ENCODE peak calls at places on chromosomes 3 and 15, in six cellular contexts. L is HCT116, D is PC-3, N is hepatocyte, W is IMR-90, R is GM23338. V is an unnamed sample.

GRCh38 chr3:175065492-175065891 is 206.4 kb downstream of the NAALADL2 start:
- DNase-seq in L (no peak), D (no peak), N (no peak), W (peak), R (no peak), V (no peak)

GRCh38 chr3:111277226-111277625 is 205.6 kb downstream of the NECTIN3 start:
- DNase-seq in L (no peak), D (peak), N (peak), W (peak), R (peak), V (no peak)

GRCh38 chr3:8964436-8965370 is 1.4 kb upstream of the RAD18 start:
- DNase-seq in L (peak), D (peak), N (peak), W (peak), R (peak), V (peak)

GRCh38 chr3:63911901-63912767 is at the start of gene SCAANT1:
- DNase-seq in L (peak), D (peak), N (peak), W (peak), R (peak), V (no peak)

GRCh38 chr3:43465109-43465508 is 156.7 kb downstream of the ANO10 start:
- DNase-seq in L (no peak), D (peak), N (no peak), W (no peak), R (no peak), V (no peak)

GRCh38 chr15:31840849-31841476 is 189.4 kb upstream of the CHRNA7 start:
- DNase-seq in L (no peak), D (peak), N (no peak), W (no peak), R (no peak), V (no peak)

GRCh38 chr15:70243686-70244540 is 146.2 kb upstream of the TLE3 start:
- DNase-seq in L (no peak), D (no peak), N (peak), W (no peak), R (no peak), V (no peak)

GRCh38 chr3:151226088-151226563 is 23.1 kb upstream of the GPR171 start:
- DNase-seq in L (no peak), D (peak), N (peak), W (peak), R (no peak), V (peak)

GRCh38 chr3:70861234-70861633 is 548.8 kb upstream of the MDFIC2 start:
- DNase-seq in L (no peak), D (no peak), N (no peak), W (peak), R (no peak), V (no peak)

GRCh38 chr15:42085721-42086120 is 8.6 kb downstream of the PLA2G4D start:
- DNase-seq in L (no peak), D (no peak), N (no peak), W (no peak), R (no peak), V (no peak)

GRCh38 chr15:40055576-40056293 is 16.8 kb upstream of the SRP14 start:
- DNase-seq in L (no peak), D (no peak), N (no peak), W (no peak), R (no peak), V (no peak)

GRCh38 chr15:42736178-42736792 is 643 bp downstream of the CDAN1 start:
- DNase-seq in L (no peak), D (peak), N (peak), W (no peak), R (peak), V (no peak)

GRCh38 chr3:102441832-102442231 is 7.0 kb downstream of the ZPLD1 start:
- DNase-seq in L (no peak), D (no peak), N (no peak), W (peak), R (peak), V (no peak)

GRCh38 chr3:32443471-32443870 is 51.8 kb downstream of the CMTM7 start:
- DNase-seq in L (peak), D (peak), N (no peak), W (peak), R (no peak), V (peak)

GRCh38 chr3:167657684-167658225 is 4.0 kb upstream of the WDR49 start:
- DNase-seq in L (no peak), D (no peak), N (no peak), W (no peak), R (peak), V (no peak)

GRCh38 chr15:74511583-74511982 is 29.4 kb upstream of the ARID3B start:
- DNase-seq in L (no peak), D (no peak), N (no peak), W (no peak), R (no peak), V (no peak)

GRCh38 chr3:160929595-160929994 is 173.6 kb downstream of the PPM1L start:
- DNase-seq in L (no peak), D (peak), N (no peak), W (no peak), R (no peak), V (no peak)

GRCh38 chr3:61452536-61452991 is 108.8 kb upstream of the PTPRG start:
- DNase-seq in L (no peak), D (no peak), N (no peak), W (peak), R (no peak), V (peak)

GRCh38 chr3:175266993-175267960 is 408.1 kb downstream of the NAALADL2 start:
- DNase-seq in L (no peak), D (peak), N (no peak), W (peak), R (no peak), V (no peak)

GRCh38 chr3:7682822-7683229 is 818.8 kb upstream of the LMCD1 start:
- DNase-seq in L (peak), D (no peak), N (peak), W (peak), R (peak), V (no peak)

GRCh38 chr15:39534996-39535395 is 45.9 kb upstream of the THBS1 start:
- DNase-seq in L (no peak), D (no peak), N (no peak), W (no peak), R (no peak), V (no peak)

GRCh38 chr15:57560976-57561711 is 30.6 kb upstream of the MYZAP start:
- DNase-seq in L (peak), D (peak), N (peak), W (peak), R (peak), V (no peak)

GRCh38 chr3:160400631-160401150 is 1.2 kb downstream of the SMC4 start:
- DNase-seq in L (no peak), D (peak), N (peak), W (no peak), R (peak), V (no peak)

GRCh38 chr3:53169045-53169831 is 8.2 kb downstream of the PRKCD start:
- DNase-seq in L (no peak), D (no peak), N (no peak), W (no peak), R (peak), V (no peak)

GRCh38 chr3:138726966-138727365 is 107.8 kb downstream of the PIK3CB start:
- DNase-seq in L (no peak), D (no peak), N (no peak), W (peak), R (no peak), V (no peak)

GRCh38 chr15:48112242-48112641 is 8.5 kb upstream of the SLC24A5 start:
- DNase-seq in L (peak), D (peak), N (peak), W (peak), R (peak), V (no peak)

GRCh38 chr15:32918481-32919026 is 200.8 kb downstream of the GREM1 start:
- DNase-seq in L (no peak), D (no peak), N (no peak), W (no peak), R (peak), V (no peak)

GRCh38 chr3:142863965-142864924 is 24.6 kb downstream of the PCOLCE2 start:
- DNase-seq in L (no peak), D (no peak), N (no peak), W (no peak), R (no peak), V (no peak)

GRCh38 chr3:172626241-172626640 is 84.6 kb downstream of the NCEH1 start:
- DNase-seq in L (no peak), D (peak), N (no peak), W (peak), R (no peak), V (no peak)

GRCh38 chr3:24508423-24508839 is 13.8 kb upstream of the THRB start:
- DNase-seq in L (no peak), D (peak), N (no peak), W (no peak), R (no peak), V (no peak)

GRCh38 chr3:141345951-141346817 is 22.1 kb upstream of the ZBTB38 start:
- DNase-seq in L (no peak), D (no peak), N (no peak), W (no peak), R (no peak), V (no peak)

GRCh38 chr15:33729648-33730047 is 238.6 kb upstream of the CHRM5 start:
- DNase-seq in L (peak), D (peak), N (peak), W (peak), R (peak), V (no peak)

GRCh38 chr3:43190682-43191081 is 84.8 kb upstream of the POMGNT2 start:
- DNase-seq in L (no peak), D (peak), N (peak), W (peak), R (no peak), V (no peak)

GRCh38 chr3:160928183-160928718 is 172.2 kb downstream of the PPM1L start:
- DNase-seq in L (no peak), D (peak), N (no peak), W (no peak), R (peak), V (no peak)

GRCh38 chr3:143627336-143627735 is 220.9 kb downstream of the SLC9A9 start:
- DNase-seq in L (no peak), D (no peak), N (no peak), W (peak), R (no peak), V (no peak)

GRCh38 chr15:86040360-86041095 is 39.1 kb upstream of the AGBL1 start:
- DNase-seq in L (no peak), D (no peak), N (no peak), W (no peak), R (peak), V (no peak)

GRCh38 chr3:165682734-165683133 is 154.5 kb downstream of the BCHE start:
- DNase-seq in L (no peak), D (no peak), N (no peak), W (no peak), R (no peak), V (no peak)

GRCh38 chr3:165683947-165684346 is 153.3 kb downstream of the BCHE start:
- DNase-seq in L (no peak), D (peak), N (no peak), W (no peak), R (no peak), V (no peak)
- H3K4me2 ChIP-seq in L (peak), D (peak), N (no peak), W (no peak), R (no peak), V (peak)

GRCh38 chr15:45179221-45179985 is 8.4 kb downstream of the SHF start:
- DNase-seq in L (peak), D (peak), N (no peak), W (no peak), R (peak), V (no peak)
- H3K4me2 ChIP-seq in L (peak), D (no peak), N (no peak), W (no peak), R (no peak), V (no peak)

DNA sequence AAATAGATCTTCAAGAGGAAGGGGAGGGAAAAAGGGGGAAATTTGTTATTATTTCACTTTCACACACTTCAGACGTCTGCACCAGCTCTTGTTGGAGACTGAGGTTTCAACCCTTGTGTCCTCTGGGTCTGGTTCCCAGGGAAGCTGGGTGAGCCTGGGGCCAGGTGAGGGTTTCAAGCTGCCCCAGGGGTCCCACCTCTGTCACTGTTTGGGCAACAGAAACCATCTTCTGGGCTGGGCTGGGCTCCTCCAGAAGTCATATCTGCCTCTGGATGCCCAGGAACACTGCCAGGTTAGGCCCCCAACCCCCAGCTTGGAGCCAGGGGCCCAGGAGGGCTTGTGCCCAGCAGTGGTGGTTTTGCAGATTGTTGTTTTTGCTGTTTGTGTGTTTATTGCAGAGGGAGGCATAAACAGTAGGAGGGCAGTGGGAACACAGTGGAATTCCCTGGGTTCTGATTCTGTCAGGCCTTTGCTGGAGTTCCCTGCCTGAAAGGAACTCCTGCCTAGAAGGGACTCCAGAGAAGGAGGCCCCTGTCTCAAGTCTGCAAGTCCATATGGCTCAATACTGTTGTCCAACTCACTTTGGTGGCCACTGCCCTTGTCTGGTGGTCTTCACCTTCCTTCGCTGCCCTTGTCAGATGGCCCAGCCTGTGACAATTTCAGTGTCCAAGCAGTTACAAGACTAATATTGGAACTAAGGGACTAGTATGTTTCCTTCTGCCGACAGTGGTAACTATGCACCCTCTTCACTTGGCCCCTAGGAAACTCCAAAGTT is 47.3 kb upstream of the RAB6B start:
- DNase-seq in L (no peak), D (no peak), N (no peak), W (no peak), R (no peak), V (no peak)
- H3K4me2 ChIP-seq in L (peak), D (peak), N (no peak), W (no peak), R (no peak), V (no peak)

GRCh38 chr3:94246136-94246535 is 183.3 kb downstream of the NSUN3 start:
- DNase-seq in L (no peak), D (no peak), N (no peak), W (no peak), R (no peak), V (no peak)
- H3K4me2 ChIP-seq in L (no peak), D (no peak), N (no peak), W (no peak), R (no peak), V (no peak)

GRCh38 chr15:59396660-59397059 is 24.0 kb upstream of the MYO1E start:
- DNase-seq in L (no peak), D (no peak), N (no peak), W (no peak), R (no peak), V (no peak)
- H3K4me2 ChIP-seq in L (no peak), D (peak), N (no peak), W (no peak), R (no peak), V (no peak)

DNA sequence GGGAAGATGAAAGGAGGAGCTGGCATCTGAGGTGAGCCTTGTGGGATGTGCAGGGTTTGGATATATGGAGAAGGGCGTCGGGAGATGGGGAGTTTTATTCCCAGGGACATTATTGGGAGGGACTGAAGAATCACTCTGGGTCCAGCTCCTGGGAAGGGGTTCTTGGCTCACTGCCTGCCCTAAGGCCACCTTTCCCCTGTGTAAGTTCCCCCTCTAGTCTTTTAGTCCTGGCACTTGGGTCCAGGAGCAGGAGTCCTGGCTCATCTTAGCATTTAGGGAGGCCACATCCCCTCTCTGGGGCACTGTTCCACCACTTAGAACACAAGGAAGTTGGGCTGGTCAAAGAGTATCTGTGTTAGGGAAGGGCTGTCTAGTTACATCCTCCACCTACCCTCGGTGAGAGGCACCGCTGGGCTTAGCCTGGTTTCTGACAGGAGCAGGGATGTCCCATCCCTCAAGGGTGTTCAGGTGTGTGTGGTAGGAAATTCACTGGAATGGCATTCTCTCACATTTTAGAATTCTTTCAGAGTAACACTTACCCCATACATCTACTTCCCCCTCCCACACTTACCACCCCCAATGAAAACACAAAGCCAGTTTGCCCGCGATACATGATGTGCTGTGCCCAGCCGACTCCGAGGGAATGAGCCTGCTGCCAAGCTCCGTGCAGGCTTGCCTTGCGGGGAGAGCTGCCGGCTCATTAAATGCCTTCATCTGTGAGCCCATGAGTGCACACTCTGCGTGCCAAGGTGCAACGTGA is 86.7 kb downstream of the FAM43A start:
- DNase-seq in L (no peak), D (no peak), N (no peak), W (no peak), R (no peak), V (peak)
- H3K4me2 ChIP-seq in L (no peak), D (peak), N (no peak), W (no peak), R (no peak), V (peak)

GRCh38 chr15:79430901-79431635 is 1.1 kb upstream of the MINAR1 start:
- DNase-seq in L (no peak), D (no peak), N (no peak), W (no peak), R (peak), V (no peak)
- H3K4me2 ChIP-seq in L (no peak), D (peak), N (peak), W (peak), R (peak), V (peak)

GRCh38 chr3:183513046-183513706 is 42.3 kb downstream of the KLHL6 start:
- DNase-seq in L (no peak), D (no peak), N (no peak), W (no peak), R (no peak), V (no peak)
- H3K4me2 ChIP-seq in L (no peak), D (no peak), N (no peak), W (no peak), R (no peak), V (no peak)

GRCh38 chr3:171200052-171201029 is 173.8 kb upstream of the SLC2A2 start:
- DNase-seq in L (no peak), D (no peak), N (no peak), W (no peak), R (no peak), V (no peak)
- H3K4me2 ChIP-seq in L (no peak), D (no peak), N (no peak), W (no peak), R (no peak), V (no peak)

GRCh38 chr3:18559323-18559972 is 134.3 kb upstream of the SATB1 start:
- DNase-seq in L (peak), D (peak), N (peak), W (no peak), R (peak), V (no peak)

GRCh38 chr3:18558526-18558925 is 133.4 kb upstream of the SATB1 start:
- DNase-seq in L (no peak), D (no peak), N (no peak), W (no peak), R (no peak), V (no peak)

GRCh38 chr3:18556001-18556408 is 130.9 kb upstream of the SATB1 start:
- DNase-seq in L (no peak), D (peak), N (no peak), W (no peak), R (no peak), V (no peak)

GRCh38 chr3:18556503-18556902 is 131.4 kb upstream of the SATB1 start:
- DNase-seq in L (no peak), D (peak), N (no peak), W (no peak), R (no peak), V (no peak)
- H3K4me2 ChIP-seq in L (no peak), D (peak), N (no peak), W (no peak), R (no peak), V (no peak)